ENCODE peak calls at places on chromosomes 1 and 21, in four cellular contexts. One of them, this sample, is unnamed.

GRCh38 chr1:45326627-45327591 is at the start of gene HPDL:
- DNase-seq in putamen: peak
- DNase-seq in left ventricle myocardium superior: peak
- DNase-seq in bronchial epithelial cell: no peak
- DNase-seq in this sample: peak

GRCh38 chr1:241716915-241717651 is 65.0 kb downstream of the WDR64 start:
- DNase-seq in putamen: no peak
- DNase-seq in bronchial epithelial cell: peak
- DNase-seq in left ventricle myocardium superior: no peak
- DNase-seq in this sample: no peak

GRCh38 chr21:21165063-21165645 is 166.9 kb downstream of the NCAM2 start:
- DNase-seq in bronchial epithelial cell: no peak
- DNase-seq in putamen: no peak
- DNase-seq in left ventricle myocardium superior: no peak
- DNase-seq in this sample: no peak

GRCh38 chr1:226370144-226370923 is 37.6 kb downstream of the PARP1 start:
- DNase-seq in putamen: no peak
- DNase-seq in bronchial epithelial cell: no peak
- DNase-seq in left ventricle myocardium superior: no peak
- DNase-seq in this sample: no peak

GRCh38 chr1:54996359-54996868 is 2.3 kb upstream of the BSND start:
- DNase-seq in bronchial epithelial cell: peak
- DNase-seq in putamen: peak
- DNase-seq in left ventricle myocardium superior: peak
- DNase-seq in this sample: peak

GRCh38 chr1:207619833-207620572 is 24.9 kb upstream of the CR1L start:
- DNase-seq in putamen: peak
- DNase-seq in bronchial epithelial cell: peak
- DNase-seq in left ventricle myocardium superior: no peak
- DNase-seq in this sample: no peak

GRCh38 chr1:228413241-228414010 is 3.2 kb downstream of the TRIM17 start:
- DNase-seq in left ventricle myocardium superior: no peak
- DNase-seq in putamen: no peak
- DNase-seq in bronchial epithelial cell: no peak
- DNase-seq in this sample: no peak

GRCh38 chr1:235831148-235831547 is 35.6 kb downstream of the LYST start:
- DNase-seq in left ventricle myocardium superior: peak
- DNase-seq in putamen: no peak
- DNase-seq in bronchial epithelial cell: peak
- DNase-seq in this sample: peak

GRCh38 chr1:61851235-61851634 is 109.0 kb downstream of the PATJ start:
- DNase-seq in bronchial epithelial cell: no peak
- DNase-seq in left ventricle myocardium superior: no peak
- DNase-seq in putamen: no peak
- DNase-seq in this sample: no peak

GRCh38 chr1:24714859-24715520 is 30.3 kb upstream of the CLIC4 start:
- DNase-seq in bronchial epithelial cell: no peak
- DNase-seq in putamen: peak
- DNase-seq in left ventricle myocardium superior: no peak
- DNase-seq in this sample: no peak

GRCh38 chr1:234597894-234598293 is 12.1 kb downstream of the IRF2BP2 start:
- DNase-seq in left ventricle myocardium superior: no peak
- DNase-seq in bronchial epithelial cell: no peak
- DNase-seq in putamen: no peak
- DNase-seq in this sample: no peak